ENCODE peak calls at places on chromosomes 5 and 9, in eight cellular contexts. Q, P, B, L, Z, X, D and T are unnamed samples.

GRCh38 chr9:127033784-127034183 is 88.7 kb downstream of the ANGPTL2 start:
- DNase-seq in P (no peak), B (no peak), D (no peak), Z (no peak), L (no peak), X (no peak), Q (no peak), T (no peak)

GRCh38 chr5:110784901-110785300 is 46.1 kb downstream of the SLC25A46 start:
- DNase-seq in P (no peak), B (no peak), L (no peak), D (no peak), Z (no peak), X (no peak), Q (no peak), T (no peak)

GRCh38 chr9:135908334-135909204 is 1.2 kb upstream of the CAMSAP1 start:
- DNase-seq in D (no peak), L (peak; percentile 43), B (no peak), Q (peak; percentile 46), X (peak; percentile 71), Z (no peak), P (peak; percentile 59), T (no peak)

GRCh38 chr5:37823433-37824152 is 16.2 kb downstream of the GDNF start:
- DNase-seq in Z (no peak), P (no peak), Q (no peak), L (no peak), D (no peak), X (no peak), B (no peak), T (peak; percentile 62)

GRCh38 chr5:62649476-62650113 is 71.0 kb downstream of the LRRC70 start:
- DNase-seq in L (no peak), P (no peak), Z (no peak), Q (no peak), X (no peak), D (no peak), B (no peak), T (peak; percentile 56)

GRCh38 chr9:127980056-127980705 is 608 bp downstream of the EEIG1 start:
- DNase-seq in B (peak; percentile 67), X (peak; percentile 84), L (peak; percentile 75), Q (peak; percentile 86), P (peak; percentile 67), Z (peak; percentile 69), D (no peak), T (peak; percentile 77)

GRCh38 chr9:136821333-136822031 is 13.7 kb downstream of the RABL6 start:
- DNase-seq in B (peak; percentile 66), L (no peak), D (no peak), Z (peak; percentile 74), Q (no peak), P (no peak), X (no peak), T (peak; percentile 25)

GRCh38 chr9:119559986-119560385 is 190.8 kb upstream of the BRINP1 start:
- DNase-seq in L (no peak), D (no peak), Z (no peak), P (no peak), Q (no peak), B (no peak), X (no peak), T (no peak)

GRCh38 chr9:121700165-121700830 is 48.9 kb downstream of the DAB2IP start:
- DNase-seq in B (peak; percentile 26), Q (peak; percentile 60), Z (peak; percentile 72), D (peak; percentile 72), L (peak; percentile 86), X (peak; percentile 90), P (peak; percentile 87), T (peak; percentile 78)

GRCh38 chr9:32486839-32487562 is 39.0 kb downstream of the RIGI start:
- DNase-seq in B (no peak), Z (no peak), P (no peak), Q (no peak), L (no peak), X (no peak), D (no peak), T (no peak)

GRCh38 chr5:143657814-143658395 is 154.1 kb upstream of the HMHB1 start:
- DNase-seq in D (no peak), L (no peak), B (no peak), Q (no peak), Z (no peak), X (no peak), P (no peak), T (no peak)

GRCh38 chr5:72917371-72917776 is 38.5 kb upstream of the FCHO2 start:
- DNase-seq in Q (no peak), Z (no peak), X (no peak), B (no peak), P (no peak), D (no peak), L (no peak), T (no peak)

GRCh38 chr9:69056416-69056815 is 20.9 kb downstream of the FXN start:
- DNase-seq in Q (no peak), L (no peak), B (no peak), D (no peak), Z (no peak), X (no peak), P (no peak), T (no peak)

GRCh38 chr9:126207256-126207655 is 119.4 kb upstream of the MVB12B start:
- DNase-seq in L (no peak), Q (no peak), P (no peak), D (peak; percentile 45), B (no peak), Z (no peak), X (no peak), T (no peak)

GRCh38 chr5:26419987-26420386 is 618.4 kb downstream of the CDH9 start:
- DNase-seq in P (no peak), L (no peak), Q (no peak), B (no peak), D (no peak), X (no peak), Z (no peak), T (no peak)

GRCh38 chr5:79697222-79698164 is 7.9 kb downstream of the CMYA5 start:
- DNase-seq in Q (no peak), X (no peak), P (no peak), D (no peak), B (peak; percentile 70), Z (no peak), L (no peak), T (peak; percentile 37)

GRCh38 chr5:169591636-169592035 is 8.1 kb downstream of the SPDL1 start:
- DNase-seq in P (no peak), Q (no peak), L (no peak), B (no peak), D (no peak), X (no peak), Z (no peak), T (no peak)

GRCh38 chr9:114854736-114855355 is 49.0 kb upstream of the TNFSF15 start:
- DNase-seq in L (no peak), X (no peak), B (no peak), D (no peak), Z (no peak), Q (no peak), P (no peak), T (no peak)

GRCh38 chr5:40041452-40041851 is 616.7 kb upstream of the DAB2 start:
- DNase-seq in Q (no peak), P (no peak), L (no peak), Z (no peak), B (no peak), D (no peak), X (no peak), T (no peak)

GRCh38 chr5:6424110-6424659 is 24.5 kb upstream of the UBE2QL1 start:
- DNase-seq in D (no peak), Q (no peak), X (no peak), L (no peak), P (no peak), B (no peak), Z (no peak), T (no peak)

GRCh38 chr5:170681013-170681433 is 102.5 kb upstream of the GABRP start:
- DNase-seq in Q (no peak), L (no peak), X (no peak), B (peak; percentile 87), D (peak; percentile 15), P (no peak), Z (peak; percentile 92), T (peak; percentile 70)

GRCh38 chr9:134455951-134456739 is 129.9 kb downstream of the RXRA start:
- DNase-seq in X (peak; percentile 91), P (peak; percentile 87), L (peak; percentile 81), D (peak; percentile 87), B (no peak), Z (no peak), Q (peak; percentile 72), T (peak; percentile 91)
- H3K4me3 ChIP-seq in X (peak overlapping the region; percentile 49), P (peak overlapping the region; percentile 51), L (peak overlapping the region; percentile 74), D (peak overlapping the region; percentile 57), B (no peak overlapping the region), Z (no peak overlapping the region), Q (peak overlapping the region; percentile 46), T (no peak overlapping the region)

DNA sequence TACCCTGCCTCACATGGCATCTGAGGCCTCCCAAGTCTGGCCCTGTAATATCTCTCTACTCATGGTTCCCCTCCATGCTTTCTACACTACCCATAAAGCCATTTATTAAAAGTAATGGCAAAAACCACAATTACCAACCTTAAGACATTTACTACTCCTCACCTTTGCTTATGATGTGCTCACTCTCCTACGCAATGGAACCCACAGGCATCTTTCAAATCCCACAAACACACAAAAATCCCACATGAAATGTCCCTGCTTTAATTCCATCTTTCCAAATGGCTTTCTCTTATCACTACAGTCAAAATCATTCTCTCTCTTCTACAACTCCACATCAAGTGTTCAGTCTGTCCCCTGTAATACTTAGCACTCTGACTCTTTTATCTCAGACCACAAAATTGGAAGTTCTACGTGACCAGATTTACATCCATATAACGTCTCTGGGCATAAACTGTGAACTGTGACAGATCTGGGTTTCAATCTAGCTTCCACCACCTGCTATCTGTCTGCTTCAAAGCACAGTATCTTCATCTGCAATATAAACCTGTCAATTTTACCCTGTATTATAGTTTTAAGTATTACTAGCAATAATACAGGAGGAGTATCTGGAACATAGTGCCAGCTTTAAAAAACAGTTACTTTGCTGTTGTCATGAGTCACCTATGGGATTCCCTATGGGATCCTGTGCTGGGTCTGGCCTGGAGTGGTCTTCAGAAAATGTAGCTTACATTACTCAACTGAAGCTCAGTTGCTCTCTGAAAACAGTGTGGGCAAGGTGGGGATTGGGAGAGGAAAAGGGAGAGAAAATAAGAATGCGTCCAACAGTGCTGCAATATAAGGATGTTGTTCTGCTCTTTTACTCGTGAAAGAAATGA is 137.1 kb upstream of the TRIM32 start:
- DNase-seq in Q (no peak), Z (no peak), X (no peak), P (no peak), D (no peak), L (no peak), B (no peak), T (no peak)
- H3K27me3 ChIP-seq in Q (no peaks in the 10 kb centered on the region), Z (no peaks in the 10 kb centered on the region), X (no peaks in the 10 kb centered on the region), P (no peaks in the 10 kb centered on the region), D (no peaks in the 10 kb centered on the region), L (no peaks in the 10 kb centered on the region), B (no peaks in the 10 kb centered on the region), T (no peaks in the 10 kb centered on the region)

GRCh38 chr9:113463418-113464285 is at the start of gene RGS3:
- DNase-seq in Q (peak; percentile 85), L (peak; percentile 74), P (peak; percentile 81), X (peak; percentile 89), B (peak; percentile 93), D (peak; percentile 62), Z (peak; percentile 96), T (peak; percentile 88)
- H3K27ac ChIP-seq in Q (peak within 1 kb of the TSS; percentile 46), L (no peak within 1 kb of the TSS), P (no peak within 1 kb of the TSS), X (no peak within 1 kb of the TSS), B (peak within 1 kb of the TSS; percentile 28), D (peak within 1 kb of the TSS; percentile 87), Z (no peak within 1 kb of the TSS), T (peak within 1 kb of the TSS; percentile 78)

DNA sequence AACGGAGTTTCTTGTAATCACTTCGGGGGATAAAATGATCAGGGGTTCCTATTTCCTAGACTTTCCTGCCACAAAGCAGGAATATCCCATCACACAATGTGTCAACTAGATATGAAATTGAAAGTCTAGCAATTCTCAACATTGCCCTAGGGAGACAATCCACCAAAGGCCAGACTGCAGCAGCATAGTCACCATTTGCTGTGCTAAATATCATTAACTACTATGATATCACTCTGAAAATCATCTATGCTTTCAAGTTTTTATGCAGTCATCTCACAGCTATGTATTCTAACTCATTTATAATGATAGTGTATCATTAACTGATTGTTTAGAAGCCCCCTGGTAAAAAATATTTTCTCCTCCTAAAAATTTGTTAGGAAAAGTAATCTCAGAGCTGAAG is 342.6 kb upstream of the CDH6 start:
- DNase-seq in D (no peak), Q (no peak), P (no peak), X (no peak), B (no peak), L (no peak), Z (no peak), T (no peak)
- H3K4me3 ChIP-seq in D (no peak overlapping the region), Q (no peak overlapping the region), P (no peak overlapping the region), X (no peak overlapping the region), B (no peak overlapping the region), L (no peak overlapping the region), Z (no peak overlapping the region), T (no peak overlapping the region)